ENCODE peak calls at places on chromosomes 5 and 9, in ten cellular contexts. G is memory B cell, N is Caki2, T is astrocyte, X is pancreas, F is EL, O is neural crest cell, H is mesothelial cell of epicardium, B is HCEC 1CT, P is left ventricle myocardium superior. V is an unnamed sample.

GRCh38 chr5:9715891-9716335 is 85.8 kb upstream of the TAS2R1 start:
- DNase-seq in G (no peak), N (no peak), T (peak; percentile 31), X (no peak), F (peak; percentile 76), O (no peak), H (no peak), B (peak; percentile 58), P (no peak), V (no peak)

GRCh38 chr9:109653470-109653869 is 126.5 kb upstream of the PALM2AKAP2 start:
- DNase-seq in G (no peak), N (no peak), T (no peak), X (no peak), F (no peak), O (no peak), H (no peak), B (no peak), P (no peak), V (no peak)

GRCh38 chr5:9502435-9502834 is 43.4 kb downstream of the SEMA5A start:
- DNase-seq in G (no peak), N (no peak), T (no peak), X (no peak), F (no peak), O (no peak), H (no peak), B (no peak), P (no peak), V (peak; percentile 62)

GRCh38 chr9:123684393-123685149 is 245.4 kb downstream of the DENND1A start:
- DNase-seq in G (no peak), N (no peak), T (peak; percentile 36), X (no peak), F (peak; percentile 21), O (no peak), H (no peak), B (no peak), P (no peak), V (no peak)

GRCh38 chr5:124902097-124902821 is 155.8 kb upstream of the ZNF608 start:
- DNase-seq in G (peak; percentile 40), N (peak; percentile 78), T (peak; percentile 82), X (no peak), F (peak; percentile 31), O (no peak), H (no peak), B (peak; percentile 29), P (peak; percentile 29), V (no peak)

GRCh38 chr9:16501098-16501663 is 369.3 kb downstream of the BNC2 start:
- DNase-seq in G (no peak), N (no peak), T (peak; percentile 90), X (no peak), F (peak; percentile 77), O (no peak), H (no peak), B (peak; percentile 86), P (no peak), V (no peak)

GRCh38 chr9:121218357-121219027 is 16.8 kb upstream of the RAB14 start:
- DNase-seq in G (no peak), N (no peak), T (no peak), X (no peak), F (no peak), O (no peak), H (no peak), B (no peak), P (no peak), V (no peak)

GRCh38 chr5:380701-381309 is 59.3 kb downstream of the AHRR start:
- DNase-seq in G (no peak), N (no peak), T (no peak), X (no peak), F (no peak), O (no peak), H (no peak), B (no peak), P (peak; percentile 7), V (no peak)

GRCh38 chr9:1709347-1709746 is 305.8 kb upstream of the SMARCA2 start:
- DNase-seq in G (no peak), N (no peak), T (no peak), X (no peak), F (peak; percentile 13), O (no peak), H (no peak), B (no peak), P (no peak), V (no peak)

GRCh38 chr5:176773408-176774035 is 36.8 kb upstream of the UNC5A start:
- DNase-seq in G (no peak), N (no peak), T (no peak), X (no peak), F (no peak), O (no peak), H (no peak), B (no peak), P (no peak), V (no peak)

GRCh38 chr5:173592050-173592669 is 24.3 kb downstream of the BOD1 start:
- DNase-seq in G (no peak), N (peak; percentile 35), T (no peak), X (no peak), F (peak; percentile 14), O (no peak), H (no peak), B (no peak), P (no peak), V (no peak)

GRCh38 chr5:54738118-54738972 is 220.8 kb downstream of the SNX18 start:
- DNase-seq in G (no peak), N (no peak), T (peak; percentile 35), X (peak; percentile 40), F (peak; percentile 84), O (no peak), H (no peak), B (peak; percentile 89), P (peak; percentile 86), V (peak; percentile 72)

GRCh38 chr5:51389582-51390463 is 6.6 kb downstream of the ISL1 start:
- DNase-seq in G (no peak), N (no peak), T (no peak), X (no peak), F (no peak), O (no peak), H (no peak), B (no peak), P (no peak), V (no peak)

GRCh38 chr9:73613092-73613701 is 461.5 kb downstream of the ANXA1 start:
- DNase-seq in G (no peak), N (no peak), T (peak; percentile 98), X (no peak), F (peak; percentile 12), O (no peak), H (no peak), B (peak; percentile 80), P (no peak), V (no peak)

GRCh38 chr9:3887121-3887797 is 361.5 kb upstream of the RFX3 start:
- DNase-seq in G (no peak), N (no peak), T (no peak), X (no peak), F (no peak), O (no peak), H (no peak), B (no peak), P (no peak), V (no peak)